ENCODE peak calls at places on chromosomes 6 and 20, in four cellular contexts. Q is A549, S is K562, C is HepG2. X is an unnamed sample.
A peak's percentile ranks its signal among the peaks of the same experiment; 100 is the strongest.

GRCh38 chr6:32073066-32073465 is 34.9 kb downstream of the CYP21A2 start:
- DNase-seq in S (no peak), C (no peak), Q (no peak), X (no peak)

GRCh38 chr6:33577106-33577535 is 3.0 kb downstream of the BAK1 start:
- DNase-seq in Q (peak; percentile 29), S (peak; percentile 58), C (no peak), X (no peak)

GRCh38 chr20:36314734-36315544 is 8.8 kb downstream of the DLGAP4 start:
- DNase-seq in C (peak; percentile 28), Q (peak; percentile 48), S (no peak), X (peak; percentile 11)

GRCh38 chr6:144411506-144412165 is 126.5 kb downstream of the UTRN start:
- DNase-seq in C (no peak), S (no peak), Q (no peak), X (no peak)

GRCh38 chr20:24616258-24617079 is 147.0 kb downstream of the SYNDIG1 start:
- DNase-seq in C (no peak), S (no peak), Q (no peak), X (no peak)

GRCh38 chr20:56800088-56800487 is 171.0 kb downstream of the TFAP2C start:
- DNase-seq in S (no peak), C (no peak), Q (no peak), X (no peak)

GRCh38 chr20:4014031-4014474 is 1.3 kb downstream of the RNF24 start:
- DNase-seq in Q (peak; percentile 87), S (no peak), C (peak; percentile 87), X (no peak)

GRCh38 chr6:158660331-158660730 is 10.5 kb downstream of the SYTL3 start:
- DNase-seq in S (peak; percentile 60), Q (peak; percentile 32), C (no peak), X (peak; percentile 52)

GRCh38 chr6:69584913-69585729 is 211.7 kb downstream of the LMBRD1 start:
- DNase-seq in Q (no peak), C (no peak), S (no peak), X (no peak)

GRCh38 chr6:108243836-108244235 is 17.0 kb downstream of the SNX3 start:
- DNase-seq in S (no peak), C (no peak), Q (no peak), X (no peak)

GRCh38 chr6:25950297-25950696 is 12.3 kb upstream of the TRIM38 start:
- DNase-seq in Q (no peak), S (no peak), C (no peak), X (no peak)

GRCh38 chr6:122736166-122736565 is 43.4 kb upstream of the FABP7 start:
- DNase-seq in S (no peak), Q (no peak), C (no peak), X (no peak)

GRCh38 chr6:3017304-3017703 is 17.6 kb downstream of the NQO2 start:
- DNase-seq in C (no peak), S (no peak), Q (no peak), X (no peak)

GRCh38 chr6:5439749-5440148 is 178.4 kb downstream of the FARS2 start:
- DNase-seq in S (no peak), Q (peak; percentile 65), C (peak; percentile 46), X (no peak)

GRCh38 chr6:41685641-41686380 is 47.5 kb downstream of the MDFI start:
- DNase-seq in Q (no peak), C (no peak), S (no peak), X (peak; percentile 8)

GRCh38 chr6:40328376-40328987 is 258.7 kb downstream of the LRFN2 start:
- DNase-seq in Q (peak; percentile 10), S (peak; percentile 62), C (no peak), X (peak; percentile 84)

GRCh38 chr6:3032986-3033385 is 33.3 kb downstream of the NQO2 start:
- DNase-seq in S (no peak), C (no peak), Q (peak; percentile 42), X (no peak)

GRCh38 chr6:89281779-89282246 is 33.3 kb downstream of the GABRR2 start:
- DNase-seq in S (peak; percentile 77), C (peak; percentile 44), Q (peak; percentile 57), X (peak; percentile 74)

GRCh38 chr20:23187759-23188158 is 101.6 kb upstream of the CD93 start:
- DNase-seq in S (no peak), C (no peak), Q (peak; percentile 19), X (no peak)

GRCh38 chr6:157682856-157683481 is 140.1 kb upstream of the SNX9 start:
- DNase-seq in S (no peak), C (peak; percentile 30), Q (peak; percentile 26), X (no peak)

GRCh38 chr20:3162080-3162611 is 2.5 kb upstream of the FASTKD5 start:
- DNase-seq in Q (no peak), C (no peak), S (no peak), X (no peak)

GRCh38 chr6:138817799-138818198 is 21.9 kb downstream of the ECT2L start:
- DNase-seq in Q (no peak), C (no peak), S (no peak), X (peak; percentile 62)

GRCh38 chr6:125947581-125947980 is 9.0 kb upstream of the HINT3 start:
- DNase-seq in C (no peak), Q (peak; percentile 85), S (no peak), X (no peak)

GRCh38 chr6:44176935-44177509 is 18.4 kb downstream of the CAPN11 start:
- DNase-seq in C (no peak), S (no peak), Q (no peak), X (no peak)

GRCh38 chr20:31948008-31948407 is 3.8 kb downstream of the PDRG1 start:
- DNase-seq in C (no peak), S (peak; percentile 51), Q (peak; percentile 55), X (no peak)

GRCh38 chr6:111759836-111760785 is 113.1 kb downstream of the FYN start:
- DNase-seq in C (no peak), Q (no peak), S (no peak), X (no peak)

GRCh38 chr6:42769051-42769450 is 12.8 kb upstream of the BICRAL start:
- DNase-seq in S (no peak), C (no peak), Q (no peak), X (no peak)

GRCh38 chr6:12718025-12718424 is 1.5 kb downstream of the PHACTR1 start:
- DNase-seq in C (peak; percentile 31), S (no peak), Q (peak; percentile 3), X (no peak)

GRCh38 chr20:24572140-24572539 is 102.7 kb downstream of the SYNDIG1 start:
- DNase-seq in Q (no peak), C (no peak), S (no peak), X (no peak)

GRCh38 chr6:5308066-5308465 is 46.8 kb downstream of the FARS2 start:
- DNase-seq in C (no peak), Q (no peak), S (no peak), X (no peak)

GRCh38 chr6:28551891-28552666 is 26.4 kb downstream of the GPX5 start:
- DNase-seq in S (no peak), Q (no peak), C (no peak), X (no peak)

GRCh38 chr6:296151-297122 is 4.2 kb downstream of the DUSP22 start:
- DNase-seq in C (no peak), S (no peak), Q (no peak), X (no peak)

DNA sequence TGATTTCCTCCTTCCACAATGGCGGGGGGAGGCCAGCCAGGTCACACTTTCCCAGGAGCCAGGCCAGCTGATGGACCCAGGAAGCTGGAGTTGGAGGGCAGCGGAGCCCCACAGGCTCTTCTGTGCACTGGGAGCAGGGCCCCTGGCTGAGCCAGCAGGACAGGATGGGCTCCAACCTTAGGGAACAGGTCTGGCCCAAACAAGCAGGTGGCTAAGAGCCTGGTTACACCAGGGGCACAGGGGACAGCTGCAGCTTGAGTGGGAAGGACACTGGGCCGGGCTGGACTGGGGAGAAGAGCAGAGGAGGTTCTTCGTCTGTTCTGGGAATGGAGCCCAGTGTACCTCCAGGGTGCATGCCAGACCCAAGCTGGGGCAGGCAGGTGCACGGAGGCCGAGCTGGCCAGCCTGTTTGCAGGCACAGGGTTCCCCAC is 102.3 kb downstream of the DLL1 start:
- DNase-seq in C (no peak), Q (no peak), S (no peak), X (no peak)
- TF ChIP-seq HMGXB4 in C (no peak), Q (no peak), S (no peak), X (no peak)

DNA sequence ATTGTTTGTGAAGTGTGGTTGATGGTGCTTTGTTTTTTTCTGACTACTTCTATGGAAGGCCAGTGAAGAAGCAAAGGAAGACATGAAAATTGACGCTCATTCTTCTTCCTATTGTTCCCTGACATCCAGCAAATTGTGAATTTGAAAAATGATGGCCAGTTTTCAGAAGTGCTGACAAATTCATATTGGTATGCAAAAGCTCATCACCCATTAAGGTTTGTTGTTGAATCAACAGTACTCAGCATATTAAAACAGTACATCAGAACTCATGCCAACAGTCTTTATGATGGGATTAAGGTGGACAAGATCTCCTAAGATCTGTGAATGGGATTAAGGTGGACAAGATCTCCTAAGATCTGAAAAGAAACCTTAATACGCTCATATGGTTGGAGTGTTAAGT is 1.0 kb upstream of the MTG2 start:
- DNase-seq in Q (no peak), C (no peak), S (no peak), X (no peak)
- TF ChIP-seq HMGXB4 in Q (no peak), C (no peak), S (no peak), X (no peak)

DNA sequence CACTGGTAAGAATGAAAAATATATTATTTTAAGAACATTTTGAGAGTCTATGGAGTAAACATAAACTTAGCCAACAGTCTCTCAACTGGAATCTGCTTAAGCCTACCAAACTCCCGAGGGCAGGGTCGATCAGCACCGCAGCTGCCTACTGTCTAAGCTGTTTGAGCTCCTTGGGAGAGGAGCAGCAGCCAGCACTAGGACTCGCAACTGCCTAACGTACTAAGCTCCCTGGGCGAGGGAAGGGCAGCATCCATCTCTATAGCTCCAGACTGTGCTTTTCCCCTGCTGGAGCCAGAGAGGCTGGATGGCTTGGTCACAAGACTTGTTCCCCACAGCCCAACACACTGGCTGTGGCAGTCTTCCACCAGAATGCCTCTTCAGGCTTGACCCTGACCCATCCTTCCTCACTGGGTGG is 96.4 kb downstream of the MOXD1 start:
- DNase-seq in Q (no peak), C (no peak), S (no peak), X (no peak)
- TF ChIP-seq HMGXB4 in Q (no peak), C (no peak), S (no peak), X (no peak)

GRCh38 chr20:59324441-59324840 is 24.0 kb downstream of the EDN3 start:
- DNase-seq in S (no peak), C (no peak), Q (no peak), X (no peak)
- TF ChIP-seq HMGXB4 in S (no peak), C (no peak), Q (no peak), X (no peak)

X was measured in WTC11.